ENCODE peak calls at places on chromosomes 4 and X, in ten cellular contexts. O, W, L, K, H, S, V, N, M and T are unnamed samples.
A peak's percentile ranks its signal among the peaks of the same experiment; 100 is the strongest.

GRCh38 chr4:185932491-185932890 is 120.5 kb upstream of the SORBS2 start:
- DNase-seq in W (no peak), N (no peak), O (no peak), V (peak; percentile 79), L (no peak), H (no peak), M (no peak), K (no peak), S (no peak), T (no peak)

GRCh38 chrX:41971346-41971745 is 48.0 kb upstream of the CASK start:
- DNase-seq in W (no peak), M (no peak), O (no peak), V (no peak), K (no peak), N (no peak), H (no peak), S (no peak), L (no peak), T (no peak)

GRCh38 chr4:36348403-36348938 is 67.1 kb downstream of the DTHD1 start:
- DNase-seq in H (no peak), S (no peak), K (no peak), L (no peak), M (no peak), O (no peak), N (no peak), W (no peak), V (no peak), T (peak; percentile 27)

GRCh38 chrX:153766871-153767673 is 3.0 kb downstream of the PLXNB3 start:
- DNase-seq in M (peak; percentile 32), W (no peak), V (peak; percentile 83), N (no peak), S (no peak), H (no peak), O (no peak), L (peak; percentile 10), K (peak; percentile 16), T (peak; percentile 56)

GRCh38 chr4:6416518-6417286 is 55.7 kb downstream of the PPP2R2C start:
- DNase-seq in H (no peak), N (no peak), L (no peak), O (no peak), W (no peak), V (peak; percentile 79), S (no peak), M (no peak), K (no peak), T (no peak)

GRCh38 chrX:142214081-142214480 is 9.0 kb upstream of the MAGEC2 start:
- DNase-seq in N (no peak), S (no peak), W (no peak), O (no peak), L (no peak), V (no peak), K (no peak), H (no peak), M (no peak), T (no peak)

GRCh38 chrX:131821945-131822622 is 201.0 kb upstream of the STK26 start:
- DNase-seq in M (peak; percentile 61), V (peak; percentile 73), N (no peak), W (no peak), O (no peak), S (peak; percentile 78), K (peak; percentile 22), H (peak; percentile 85), L (no peak), T (peak; percentile 65)

GRCh38 chr4:47926667-47927258 is 12.4 kb upstream of the NFXL1 start:
- DNase-seq in W (peak; percentile 49), M (peak; percentile 59), K (peak; percentile 33), H (peak; percentile 49), O (peak; percentile 24), N (peak; percentile 42), V (peak; percentile 66), L (peak; percentile 17), S (peak; percentile 61), T (no peak)

GRCh38 chr4:82787342-82787741 is 11.3 kb downstream of the SCD5 start:
- DNase-seq in W (no peak), L (no peak), M (no peak), H (no peak), N (no peak), V (no peak), K (no peak), O (no peak), S (no peak), T (no peak)

GRCh38 chr4:10403633-10404445 is 53.4 kb downstream of the ZNF518B start:
- DNase-seq in O (peak; percentile 5), V (peak; percentile 59), K (no peak), S (no peak), L (no peak), W (peak; percentile 60), N (peak; percentile 9), M (no peak), H (no peak), T (no peak)

GRCh38 chr4:143294310-143294709 is 42.4 kb upstream of the GAB1 start:
- DNase-seq in W (no peak), H (peak; percentile 65), M (peak; percentile 41), K (peak; percentile 75), S (peak; percentile 84), V (no peak), N (no peak), L (peak; percentile 83), O (no peak), T (no peak)

GRCh38 chr4:48906283-48907173 is at the start of gene OCIAD2:
- DNase-seq in O (peak; percentile 64), K (peak; percentile 64), L (peak; percentile 50), H (peak; percentile 83), N (peak; percentile 91), M (peak; percentile 81), W (peak; percentile 70), V (peak; percentile 65), S (peak; percentile 84), T (peak; percentile 83)

GRCh38 chrX:151488677-151489076 is 74.8 kb upstream of the PASD1 start:
- DNase-seq in H (no peak), W (no peak), K (no peak), O (peak; percentile 18), L (no peak), S (no peak), N (peak; percentile 9), M (no peak), V (no peak), T (no peak)
- TF ChIP-seq CTCF in H (no peak), W (no peak), K (no peak), O (no peak), L (no peak), S (no peak), N (peak; percentile 50), M (no peak), V (no peak), T (peak; percentile 34)

GRCh38 chr4:140095694-140096482 is 58.1 kb downstream of the MAML3 start:
- DNase-seq in M (no peak), N (peak; percentile 85), O (peak; percentile 67), L (peak; percentile 23), V (peak; percentile 90), K (peak; percentile 60), W (peak; percentile 95), S (no peak), H (no peak), T (no peak)

GRCh38 chr4:140096483-140096861 is 57.5 kb downstream of the MAML3 start:
- DNase-seq in V (no peak), K (no peak), H (no peak), O (no peak), S (no peak), W (no peak), M (no peak), N (no peak), L (no peak), T (no peak)

GRCh38 chr4:140098481-140099132 is 55.4 kb downstream of the MAML3 start:
- DNase-seq in H (no peak), O (no peak), L (no peak), W (peak; percentile 94), K (no peak), S (no peak), M (no peak), N (no peak), V (no peak), T (no peak)

GRCh38 chr4:140097572-140097971 is 56.4 kb downstream of the MAML3 start:
- DNase-seq in W (no peak), M (no peak), O (no peak), S (no peak), V (no peak), H (no peak), K (no peak), L (no peak), N (no peak), T (no peak)

DNA sequence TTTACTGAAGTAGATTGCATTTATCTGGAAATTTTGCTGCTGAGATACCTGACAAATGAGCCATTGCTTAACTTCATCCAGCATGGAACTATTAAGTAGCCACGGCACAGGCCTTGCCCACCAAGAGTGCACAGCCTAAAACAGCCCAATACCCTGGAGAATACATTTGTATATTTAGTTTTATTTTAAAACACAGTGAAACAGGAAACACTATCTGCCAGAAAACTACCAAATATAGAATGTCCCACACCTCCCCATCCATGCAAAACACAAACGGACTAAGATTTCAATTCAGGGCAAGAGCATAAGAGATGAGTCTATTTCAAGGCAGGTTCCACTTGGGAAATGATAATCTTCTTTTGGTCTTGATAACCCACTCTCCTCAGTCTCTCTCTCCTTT is 57.1 kb downstream of the MAML3 start:
- DNase-seq in N (no peak), O (no peak), S (no peak), H (no peak), L (no peak), K (no peak), W (no peak), V (no peak), M (no peak), T (no peak)
- H3K4me1 ChIP-seq in N (peaks cover 94% of the 10 kb centered on the region), O (peaks cover 93% of the 10 kb centered on the region), S (peaks cover 56% of the 10 kb centered on the region), H (peaks cover 30% of the 10 kb centered on the region), L (peaks cover 80% of the 10 kb centered on the region), K (peaks cover 80% of the 10 kb centered on the region), W (peaks cover 93% of the 10 kb centered on the region), V (peaks cover 24% of the 10 kb centered on the region), M (peaks cover 46% of the 10 kb centered on the region), T (peaks cover 4% of the 10 kb centered on the region)

GRCh38 chr4:133484287-133484686 is 335.2 kb downstream of the PCDH10 start:
- DNase-seq in N (no peak), W (no peak), O (no peak), K (no peak), V (no peak), L (no peak), M (no peak), H (no peak), S (no peak), T (no peak)

GRCh38 chr4:133483600-133484246 is 334.6 kb downstream of the PCDH10 start:
- DNase-seq in L (no peak), H (no peak), K (no peak), S (no peak), W (peak; percentile 55), V (no peak), O (no peak), N (no peak), M (no peak), T (no peak)
- TF ChIP-seq CTCF in L (no peak), H (no peak), K (no peak), S (no peak), W (peak; percentile 42), V (peak; percentile 46), O (no peak), N (peak; percentile 47), M (peak; percentile 14), T (peak; percentile 38)

DNA sequence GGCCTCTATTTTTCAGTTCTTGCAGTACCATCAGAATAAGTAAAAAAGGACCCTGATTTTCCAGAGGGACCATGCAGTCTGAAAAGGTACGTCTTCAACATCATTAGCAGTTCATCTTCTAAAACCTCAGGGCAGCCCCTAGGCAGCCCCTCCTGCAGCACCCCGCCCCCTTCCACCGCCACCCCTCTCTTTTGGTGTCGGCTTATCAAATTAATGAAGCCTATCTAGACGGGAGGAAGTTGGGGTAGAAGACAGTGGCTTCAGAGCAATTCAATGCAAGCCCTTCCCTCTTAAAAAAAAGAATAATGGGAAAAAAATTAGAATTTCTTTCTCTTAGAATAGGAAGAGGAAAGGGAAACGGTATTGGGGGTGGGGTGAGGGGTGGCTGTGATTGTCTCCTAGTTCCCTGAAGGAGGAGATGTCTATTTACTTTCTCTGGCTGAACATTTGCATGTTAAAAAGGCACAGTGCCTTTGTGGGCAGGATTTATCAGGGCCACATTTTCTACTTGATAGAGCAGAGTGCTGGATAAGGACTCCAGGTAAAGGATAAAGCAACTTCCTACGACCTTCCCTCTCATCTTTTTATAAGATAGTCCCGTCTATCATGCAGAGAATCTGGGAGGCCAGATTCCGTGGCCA is 159.4 kb downstream of the MGST2 start:
- DNase-seq in V (no peak), M (no peak), H (no peak), S (no peak), W (no peak), O (no peak), L (no peak), K (no peak), N (no peak), T (no peak)
- H3K4me1 ChIP-seq in V (no peaks in the 10 kb centered on the region), M (no peaks in the 10 kb centered on the region), H (peaks cover 2% of the 10 kb centered on the region), S (no peaks in the 10 kb centered on the region), W (no peaks in the 10 kb centered on the region), O (no peaks in the 10 kb centered on the region), L (peaks cover 26% of the 10 kb centered on the region), K (peaks cover 19% of the 10 kb centered on the region), N (no peaks in the 10 kb centered on the region), T (no peaks in the 10 kb centered on the region)